ENCODE peak calls at places on chromosomes 4 and X, in ten cellular contexts. One of them, this sample, is unnamed.

GRCh38 chrX:153593811-153594500 is 5.0 kb downstream of the CCNQ start:
- DNase-seq in A549: no peak
- DNase-seq in IMR-90: no peak
- DNase-seq in body of pancreas: no peak
- DNase-seq in heart right ventricle: no peak
- DNase-seq in right lobe of liver: no peak
- DNase-seq in psoas muscle: no peak
- DNase-seq in transverse colon: no peak
- DNase-seq in H9: no peak
- DNase-seq in MM.1S: no peak
- DNase-seq in this sample: no peak

GRCh38 chr4:56671860-56672259 is 9.2 kb downstream of the HOPX start:
- DNase-seq in A549: no peak
- DNase-seq in IMR-90: no peak
- DNase-seq in body of pancreas: no peak
- DNase-seq in heart right ventricle: no peak
- DNase-seq in right lobe of liver: no peak
- DNase-seq in psoas muscle: no peak
- DNase-seq in transverse colon: no peak
- DNase-seq in H9: no peak
- DNase-seq in MM.1S: no peak
- DNase-seq in this sample: no peak

GRCh38 chrX:69504626-69505612 is 793 bp downstream of the NALF2 start:
- DNase-seq in A549: no peak
- DNase-seq in IMR-90: no peak
- DNase-seq in body of pancreas: no peak
- DNase-seq in heart right ventricle: no peak
- DNase-seq in right lobe of liver: no peak
- DNase-seq in psoas muscle: no peak
- DNase-seq in transverse colon: no peak
- DNase-seq in H9: no peak
- DNase-seq in MM.1S: no peak
- DNase-seq in this sample: no peak

GRCh38 chr4:16225996-16226815 is at the start of gene TAPT1:
- DNase-seq in A549: peak; percentile 38
- DNase-seq in IMR-90: peak; percentile 30
- DNase-seq in body of pancreas: peak; percentile 81
- DNase-seq in heart right ventricle: peak; percentile 85
- DNase-seq in right lobe of liver: peak; percentile 88
- DNase-seq in psoas muscle: peak; percentile 92
- DNase-seq in transverse colon: peak; percentile 87
- DNase-seq in H9: peak; percentile 77
- DNase-seq in MM.1S: peak; percentile 76
- DNase-seq in this sample: no peak

GRCh38 chrX:110759785-110760184 is 35.8 kb downstream of the CHRDL1 start:
- DNase-seq in A549: no peak
- DNase-seq in IMR-90: peak; percentile 58
- DNase-seq in body of pancreas: no peak
- DNase-seq in heart right ventricle: no peak
- DNase-seq in right lobe of liver: no peak
- DNase-seq in psoas muscle: no peak
- DNase-seq in transverse colon: no peak
- DNase-seq in H9: no peak
- DNase-seq in MM.1S: no peak
- DNase-seq in this sample: no peak

GRCh38 chr4:148431401-148431800 is 10.8 kb downstream of the NR3C2 start:
- DNase-seq in A549: no peak
- DNase-seq in IMR-90: no peak
- DNase-seq in body of pancreas: no peak
- DNase-seq in heart right ventricle: no peak
- DNase-seq in right lobe of liver: no peak
- DNase-seq in psoas muscle: no peak
- DNase-seq in transverse colon: no peak
- DNase-seq in H9: no peak
- DNase-seq in MM.1S: no peak
- DNase-seq in this sample: no peak

GRCh38 chrX:110733166-110733565 is 62.5 kb downstream of the CHRDL1 start:
- DNase-seq in A549: no peak
- DNase-seq in IMR-90: peak; percentile 17
- DNase-seq in body of pancreas: no peak
- DNase-seq in heart right ventricle: no peak
- DNase-seq in right lobe of liver: no peak
- DNase-seq in psoas muscle: no peak
- DNase-seq in transverse colon: no peak
- DNase-seq in H9: no peak
- DNase-seq in MM.1S: no peak
- DNase-seq in this sample: no peak

GRCh38 chrX:11257290-11257689 is 35.9 kb upstream of the AMELX start:
- DNase-seq in A549: no peak
- DNase-seq in IMR-90: no peak
- DNase-seq in body of pancreas: no peak
- DNase-seq in heart right ventricle: no peak
- DNase-seq in right lobe of liver: no peak
- DNase-seq in psoas muscle: no peak
- DNase-seq in transverse colon: no peak
- DNase-seq in H9: no peak
- DNase-seq in MM.1S: no peak
- DNase-seq in this sample: no peak

GRCh38 chr4:166197166-166197565 is 324.1 kb downstream of the TLL1 start:
- DNase-seq in A549: no peak
- DNase-seq in IMR-90: no peak
- DNase-seq in body of pancreas: no peak
- DNase-seq in heart right ventricle: no peak
- DNase-seq in right lobe of liver: no peak
- DNase-seq in psoas muscle: no peak
- DNase-seq in transverse colon: no peak
- DNase-seq in H9: no peak
- DNase-seq in MM.1S: no peak
- DNase-seq in this sample: peak; percentile 86
- H3K27ac ChIP-seq in A549: no peak overlapping the region
- H3K27ac ChIP-seq in IMR-90: no peak overlapping the region
- H3K27ac ChIP-seq in body of pancreas: no peak overlapping the region
- H3K27ac ChIP-seq in heart right ventricle: no peak overlapping the region
- H3K27ac ChIP-seq in right lobe of liver: no peak overlapping the region
- H3K27ac ChIP-seq in psoas muscle: no peak overlapping the region
- H3K27ac ChIP-seq in transverse colon: no peak overlapping the region
- H3K27ac ChIP-seq in H9: no peak overlapping the region
- H3K27ac ChIP-seq in MM.1S: no peak overlapping the region
- H3K27ac ChIP-seq in this sample: no peak overlapping the region

GRCh38 chr4:151430737-151431457 is 21.9 kb downstream of the FHIP1A start:
- DNase-seq in A549: no peak
- DNase-seq in IMR-90: no peak
- DNase-seq in body of pancreas: no peak
- DNase-seq in heart right ventricle: no peak
- DNase-seq in right lobe of liver: no peak
- DNase-seq in psoas muscle: no peak
- DNase-seq in transverse colon: no peak
- DNase-seq in H9: no peak
- DNase-seq in MM.1S: no peak
- DNase-seq in this sample: peak; percentile 30
- H3K4me1 ChIP-seq in A549: peaks cover 4% of the 10 kb centered on the region
- H3K4me1 ChIP-seq in IMR-90: no peaks in the 10 kb centered on the region
- H3K4me1 ChIP-seq in body of pancreas: peaks cover 50% of the 10 kb centered on the region
- H3K4me1 ChIP-seq in heart right ventricle: peaks cover 8% of the 10 kb centered on the region
- H3K4me1 ChIP-seq in right lobe of liver: no peaks in the 10 kb centered on the region
- H3K4me1 ChIP-seq in psoas muscle: peaks cover 43% of the 10 kb centered on the region
- H3K4me1 ChIP-seq in transverse colon: peaks cover 13% of the 10 kb centered on the region
- H3K4me1 ChIP-seq in H9: peaks cover 11% of the 10 kb centered on the region
- H3K4me1 ChIP-seq in MM.1S: peaks cover 3% of the 10 kb centered on the region
- H3K4me1 ChIP-seq in this sample: peaks cover 29% of the 10 kb centered on the region

DNA sequence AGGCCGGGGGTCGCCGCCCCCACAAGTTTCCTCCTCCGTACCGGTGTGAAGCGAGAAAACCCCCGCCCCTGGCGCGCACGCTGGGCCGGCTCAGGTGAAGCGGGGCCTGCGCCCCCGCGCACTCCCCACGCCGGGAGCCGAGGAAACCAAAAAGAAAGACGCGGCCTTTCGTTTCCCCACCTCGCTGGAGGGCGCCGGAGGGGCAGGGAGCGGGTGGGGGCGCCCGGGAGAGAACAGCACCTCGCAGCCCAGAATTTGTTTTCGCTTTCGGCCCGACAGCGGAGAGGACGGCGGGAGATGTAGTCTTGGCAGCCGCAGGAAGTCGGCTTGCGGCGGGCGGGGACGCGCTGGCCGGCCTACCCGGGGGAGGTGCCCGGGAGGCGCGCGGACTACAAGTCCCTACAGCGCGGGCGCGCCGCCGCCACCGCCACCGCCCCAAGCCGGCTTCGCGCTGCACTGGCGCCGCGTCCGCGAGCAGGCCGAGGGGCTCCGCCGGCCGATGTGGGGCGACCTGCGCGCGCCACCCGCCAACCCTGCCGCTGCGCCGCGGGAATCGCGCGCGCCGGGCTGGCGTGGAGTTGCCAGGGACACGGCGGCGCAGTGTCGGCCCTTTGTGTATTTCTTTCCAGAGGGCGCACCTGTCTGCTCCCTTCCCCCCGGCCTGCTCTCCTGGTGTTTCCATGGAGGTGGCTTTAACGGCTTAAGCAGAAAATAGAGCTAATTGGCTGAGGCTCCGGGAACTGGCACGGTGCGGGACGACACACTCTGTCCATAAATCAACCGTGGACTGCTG is at the start of gene OTUD4:
- DNase-seq in A549: peak; percentile 60
- DNase-seq in IMR-90: peak; percentile 94
- DNase-seq in body of pancreas: peak; percentile 96
- DNase-seq in heart right ventricle: peak; percentile 94
- DNase-seq in right lobe of liver: peak; percentile 97
- DNase-seq in psoas muscle: peak; percentile 98
- DNase-seq in transverse colon: peak; percentile 96
- DNase-seq in H9: peak; percentile 96
- DNase-seq in MM.1S: peak; percentile 97
- DNase-seq in this sample: peak; percentile 77
- TF ChIP-seq CTCF in A549: no peak
- TF ChIP-seq CTCF in IMR-90: peak; percentile 22
- TF ChIP-seq CTCF in body of pancreas: no peak
- TF ChIP-seq CTCF in heart right ventricle: no peak
- TF ChIP-seq CTCF in right lobe of liver: no peak
- TF ChIP-seq CTCF in psoas muscle: peak; percentile 8
- TF ChIP-seq CTCF in transverse colon: no peak
- TF ChIP-seq CTCF in H9: peak; percentile 19
- TF ChIP-seq CTCF in MM.1S: peak; percentile 17
- TF ChIP-seq CTCF in this sample: peak; percentile 51

GRCh38 chr4:172686021-172686420 is 482.6 kb upstream of the GALNT7 start:
- DNase-seq in A549: no peak
- DNase-seq in IMR-90: no peak
- DNase-seq in body of pancreas: no peak
- DNase-seq in heart right ventricle: no peak
- DNase-seq in right lobe of liver: no peak
- DNase-seq in psoas muscle: no peak
- DNase-seq in transverse colon: no peak
- DNase-seq in H9: no peak
- DNase-seq in MM.1S: no peak
- DNase-seq in this sample: no peak

GRCh38 chr4:172691552-172691951 is 477.1 kb upstream of the GALNT7 start:
- DNase-seq in A549: no peak
- DNase-seq in IMR-90: no peak
- DNase-seq in body of pancreas: no peak
- DNase-seq in heart right ventricle: no peak
- DNase-seq in right lobe of liver: no peak
- DNase-seq in psoas muscle: no peak
- DNase-seq in transverse colon: no peak
- DNase-seq in H9: no peak
- DNase-seq in MM.1S: no peak
- DNase-seq in this sample: no peak

GRCh38 chr4:172692701-172693100 is 475.9 kb upstream of the GALNT7 start:
- DNase-seq in A549: no peak
- DNase-seq in IMR-90: no peak
- DNase-seq in body of pancreas: no peak
- DNase-seq in heart right ventricle: no peak
- DNase-seq in right lobe of liver: no peak
- DNase-seq in psoas muscle: no peak
- DNase-seq in transverse colon: no peak
- DNase-seq in H9: no peak
- DNase-seq in MM.1S: no peak
- DNase-seq in this sample: peak; percentile 8

GRCh38 chr4:172683016-172683415 is 485.6 kb upstream of the GALNT7 start:
- DNase-seq in A549: no peak
- DNase-seq in IMR-90: peak; percentile 4
- DNase-seq in body of pancreas: no peak
- DNase-seq in heart right ventricle: no peak
- DNase-seq in right lobe of liver: no peak
- DNase-seq in psoas muscle: no peak
- DNase-seq in transverse colon: no peak
- DNase-seq in H9: no peak
- DNase-seq in MM.1S: no peak
- DNase-seq in this sample: no peak

DNA sequence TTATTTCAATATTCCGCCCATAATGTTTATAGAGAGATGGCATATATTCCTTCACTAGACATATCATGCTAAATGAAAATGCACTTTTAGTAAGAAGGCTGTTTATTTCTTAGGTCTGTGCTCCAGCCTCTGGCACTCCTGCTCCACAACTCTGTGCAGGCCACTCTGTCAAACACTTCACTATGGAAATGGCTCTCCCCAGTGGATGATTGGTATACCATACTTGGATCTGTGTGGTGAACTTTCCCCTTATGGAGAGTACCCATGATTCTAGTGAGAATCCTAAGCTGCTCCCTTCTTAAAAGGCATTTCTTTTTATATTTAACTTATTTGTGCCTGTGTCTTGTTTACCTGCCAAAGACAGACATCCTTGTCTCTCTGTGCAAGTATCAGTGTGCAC is 480.1 kb upstream of the GALNT7 start:
- DNase-seq in A549: no peak
- DNase-seq in IMR-90: no peak
- DNase-seq in body of pancreas: no peak
- DNase-seq in heart right ventricle: no peak
- DNase-seq in right lobe of liver: no peak
- DNase-seq in psoas muscle: no peak
- DNase-seq in transverse colon: no peak
- DNase-seq in H9: no peak
- DNase-seq in MM.1S: no peak
- DNase-seq in this sample: no peak
- H3K27ac ChIP-seq in A549: no peak overlapping the region
- H3K27ac ChIP-seq in IMR-90: no peak overlapping the region
- H3K27ac ChIP-seq in body of pancreas: no peak overlapping the region
- H3K27ac ChIP-seq in heart right ventricle: no peak overlapping the region
- H3K27ac ChIP-seq in right lobe of liver: no peak overlapping the region
- H3K27ac ChIP-seq in psoas muscle: no peak overlapping the region
- H3K27ac ChIP-seq in transverse colon: no peak overlapping the region
- H3K27ac ChIP-seq in H9: no peak overlapping the region
- H3K27ac ChIP-seq in MM.1S: no peak overlapping the region
- H3K27ac ChIP-seq in this sample: no peak overlapping the region

DNA sequence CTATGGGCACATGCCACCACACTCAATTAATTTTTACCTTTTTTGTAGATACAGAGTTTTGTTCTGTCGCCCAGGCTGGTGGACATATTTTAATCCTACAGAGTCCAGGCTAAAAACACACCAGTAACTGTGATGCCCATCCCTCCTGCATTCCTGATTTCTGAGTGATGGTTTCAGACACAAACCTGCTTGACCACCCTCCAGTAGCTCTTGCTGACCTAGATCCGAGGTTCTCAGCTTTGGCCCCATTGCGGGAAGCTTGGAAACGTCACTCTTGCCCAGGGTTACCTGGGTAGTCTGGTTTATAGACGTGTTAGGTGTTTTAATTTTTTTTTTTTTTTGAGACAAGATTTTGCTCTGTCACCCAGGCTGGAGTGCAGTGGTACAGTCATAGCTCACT is 7.5 kb downstream of the CD99 start:
- DNase-seq in A549: no peak
- DNase-seq in IMR-90: no peak
- DNase-seq in body of pancreas: no peak
- DNase-seq in heart right ventricle: no peak
- DNase-seq in right lobe of liver: no peak
- DNase-seq in psoas muscle: no peak
- DNase-seq in transverse colon: no peak
- DNase-seq in H9: no peak
- DNase-seq in MM.1S: no peak
- DNase-seq in this sample: peak; percentile 62
- H3K4me1 ChIP-seq in A549: peaks cover 18% of the 10 kb centered on the region
- H3K4me1 ChIP-seq in IMR-90: peaks cover 14% of the 10 kb centered on the region
- H3K4me1 ChIP-seq in body of pancreas: peaks cover 52% of the 10 kb centered on the region
- H3K4me1 ChIP-seq in heart right ventricle: peaks cover 99% of the 10 kb centered on the region
- H3K4me1 ChIP-seq in right lobe of liver: no peaks in the 10 kb centered on the region
- H3K4me1 ChIP-seq in psoas muscle: peaks cover 62% of the 10 kb centered on the region
- H3K4me1 ChIP-seq in transverse colon: peaks cover 59% of the 10 kb centered on the region
- H3K4me1 ChIP-seq in H9: no peaks in the 10 kb centered on the region
- H3K4me1 ChIP-seq in MM.1S: no peaks in the 10 kb centered on the region
- H3K4me1 ChIP-seq in this sample: peaks cover 43% of the 10 kb centered on the region